ENCODE peak calls at places on chromosomes 5 and 9, in five cellular contexts. C is GM12878, H is HepG2, N is K562, W is endothelial cell of umbilical vein. P is an unnamed sample.
A peak's percentile ranks its signal among the peaks of the same experiment; 100 is the strongest.

GRCh38 chr5:83077662-83078261 is 415 bp downstream of the XRCC4 start:
- DNase-seq in C (no peak), W (no peak), N (peak; percentile 18), H (peak; percentile 64), P (no peak)

GRCh38 chr9:136297016-136297691 is 6.7 kb downstream of the CCDC187 start:
- DNase-seq in H (peak; percentile 89), W (peak; percentile 68), N (no peak), C (no peak), P (no peak)

GRCh38 chr9:111094433-111095421 is 56.5 kb upstream of the LPAR1 start:
- DNase-seq in W (no peak), H (no peak), N (no peak), C (peak; percentile 9), P (peak; percentile 8)

GRCh38 chr9:125544474-125544873 is 162.5 kb downstream of the MAPKAP1 start:
- DNase-seq in H (no peak), C (no peak), W (no peak), N (no peak), P (no peak)

GRCh38 chr5:53109041-53109435 is 519 bp downstream of the MOCS2 start:
- DNase-seq in C (peak; percentile 13), N (no peak), H (peak; percentile 35), W (peak; percentile 49), P (peak; percentile 6)

GRCh38 chr5:135356522-135357318 is 42.3 kb downstream of the MACROH2A1 start:
- DNase-seq in H (no peak), W (peak; percentile 41), N (no peak), C (no peak), P (no peak)

GRCh38 chr5:134143431-134143830 is 28.9 kb downstream of the TCF7 start:
- DNase-seq in N (no peak), C (no peak), H (no peak), W (no peak), P (no peak)

GRCh38 chr5:67416986-67417385 is 220.4 kb upstream of the CD180 start:
- DNase-seq in C (no peak), H (no peak), W (no peak), N (no peak), P (no peak)

GRCh38 chr9:110183208-110184145 is 24.5 kb downstream of the C9orf152 start:
- DNase-seq in W (peak; percentile 74), C (peak; percentile 25), H (peak; percentile 78), N (peak; percentile 66), P (peak; percentile 79)

GRCh38 chr5:134554319-134555222 is 29.1 kb downstream of the JADE2 start:
- DNase-seq in H (no peak), W (peak; percentile 60), C (peak; percentile 82), N (no peak), P (peak; percentile 96)

GRCh38 chr9:15480028-15480427 is 30.7 kb downstream of the PSIP1 start:
- DNase-seq in W (no peak), C (no peak), H (peak; percentile 24), N (no peak), P (no peak)

GRCh38 chr9:15485836-15486678 is 24.7 kb downstream of the PSIP1 start:
- DNase-seq in C (no peak), H (peak; percentile 27), W (peak; percentile 32), N (no peak), P (peak; percentile 23)

GRCh38 chr9:15484802-15485201 is 26.0 kb downstream of the PSIP1 start:
- DNase-seq in C (no peak), W (no peak), N (no peak), H (no peak), P (no peak)

DNA sequence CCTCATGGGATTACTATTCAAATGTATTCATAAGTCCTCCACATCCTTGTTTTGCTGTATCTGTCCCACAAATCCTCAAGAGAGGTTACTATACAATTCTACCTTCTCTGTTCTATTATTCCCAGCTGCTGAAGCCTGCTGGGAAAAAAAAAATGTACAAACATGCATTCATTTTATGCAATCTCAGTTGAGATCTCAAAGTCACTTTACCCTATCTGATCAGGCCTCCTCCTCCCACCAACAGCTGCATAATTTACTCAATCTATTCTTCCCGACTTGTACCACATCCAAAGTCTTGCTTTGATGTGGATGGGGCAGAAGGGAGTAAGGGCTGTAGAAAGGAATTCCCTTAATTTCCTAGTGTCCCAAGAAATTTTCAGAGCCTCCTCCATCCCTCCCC is 28.6 kb downstream of the PSIP1 start:
- DNase-seq in C (no peak), H (no peak), N (no peak), W (no peak), P (no peak)
- TF ChIP-seq MYC in C (no peak), H (no peak), N (no peak), W (no peak), P (no peak)

GRCh38 chr5:169216864-169217263 is 84.1 kb downstream of the SLIT3 start:
- DNase-seq in H (no peak), N (no peak), C (no peak), W (no peak), P (no peak)
- H3K4me2 ChIP-seq in H (no peak overlapping the region), N (no peak overlapping the region), C (no peak overlapping the region), W (no peak overlapping the region), P (no peak overlapping the region)

GRCh38 chr5:1788200-1788599 is 11.4 kb downstream of the MRPL36 start:
- DNase-seq in H (no peak), W (no peak), N (no peak), C (no peak), P (no peak)
- TF ChIP-seq MYC in H (no peak), W (no peak), N (no peak), C (no peak), P (no peak)

DNA sequence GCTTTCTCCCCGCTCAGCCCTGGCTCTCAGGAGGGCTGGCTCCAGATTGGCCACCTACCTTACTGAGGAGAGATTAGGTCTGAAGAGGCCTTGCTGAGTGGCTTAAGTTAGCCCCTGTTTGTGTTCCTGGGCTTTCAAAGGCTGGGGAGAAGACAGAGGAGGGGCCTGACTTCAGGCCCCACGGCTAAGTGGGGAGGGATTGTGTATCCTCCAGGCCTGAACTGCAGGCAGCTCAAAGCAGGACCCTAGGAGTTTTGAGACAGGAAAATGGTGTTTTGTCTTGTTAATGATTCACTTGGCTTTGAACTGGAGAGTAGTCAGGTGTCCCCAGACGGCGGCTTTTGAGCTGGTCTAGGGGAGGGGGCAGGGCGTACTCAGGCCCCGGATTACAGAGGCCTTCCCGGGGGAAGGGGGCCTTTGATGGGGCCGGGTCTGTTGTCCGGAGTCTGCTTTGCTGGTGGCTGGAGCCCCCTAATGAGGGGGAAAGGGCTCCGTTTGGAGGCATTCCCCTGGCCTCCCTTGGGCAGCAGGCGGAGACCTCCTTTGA is 162.0 kb upstream of the SMIM23 start:
- DNase-seq in H (peak; percentile 75), N (no peak), W (no peak), C (no peak), P (no peak)
- H3K4me2 ChIP-seq in H (peak overlapping the region; percentile 81), N (no peak overlapping the region), W (no peak overlapping the region), C (no peak overlapping the region), P (no peak overlapping the region)

DNA sequence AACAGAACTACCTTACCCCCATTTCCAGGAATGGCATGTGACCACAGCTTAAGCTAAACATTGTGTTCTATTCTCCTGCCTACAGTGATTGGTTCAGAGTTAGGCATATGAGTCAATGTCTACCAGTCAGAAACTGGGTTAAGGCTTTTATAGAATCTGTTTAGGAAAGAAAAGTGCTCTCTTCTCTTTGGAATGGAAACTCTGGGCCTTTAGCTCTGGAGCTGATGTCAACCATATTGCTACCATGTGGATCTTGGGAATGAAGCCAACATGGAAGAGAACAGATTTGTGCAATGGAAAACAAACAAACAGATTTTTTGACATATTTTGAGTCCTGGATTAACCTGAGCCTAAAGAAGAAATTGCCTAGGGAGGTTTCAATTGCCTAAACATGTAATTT is 488.9 kb upstream of the TNC start:
- DNase-seq in H (no peak), W (no peak), C (no peak), N (no peak), P (no peak)
- TF ChIP-seq MYC in H (no peak), W (no peak), C (no peak), N (no peak), P (no peak)

GRCh38 chr9:37939575-37940095 is 35.7 kb upstream of the SLC25A51 start:
- DNase-seq in N (no peak), C (no peak), W (no peak), H (peak; percentile 13), P (no peak)

GRCh38 chr9:37936376-37936775 is 32.4 kb upstream of the SLC25A51 start:
- DNase-seq in W (no peak), H (no peak), N (no peak), C (no peak), P (no peak)

GRCh38 chr9:37938121-37938906 is 34.4 kb upstream of the SLC25A51 start:
- DNase-seq in C (no peak), N (peak; percentile 30), W (peak; percentile 90), H (no peak), P (no peak)

GRCh38 chr9:37936965-37937364 is 33.0 kb upstream of the SLC25A51 start:
- DNase-seq in N (peak; percentile 83), H (no peak), W (no peak), C (no peak), P (no peak)

DNA sequence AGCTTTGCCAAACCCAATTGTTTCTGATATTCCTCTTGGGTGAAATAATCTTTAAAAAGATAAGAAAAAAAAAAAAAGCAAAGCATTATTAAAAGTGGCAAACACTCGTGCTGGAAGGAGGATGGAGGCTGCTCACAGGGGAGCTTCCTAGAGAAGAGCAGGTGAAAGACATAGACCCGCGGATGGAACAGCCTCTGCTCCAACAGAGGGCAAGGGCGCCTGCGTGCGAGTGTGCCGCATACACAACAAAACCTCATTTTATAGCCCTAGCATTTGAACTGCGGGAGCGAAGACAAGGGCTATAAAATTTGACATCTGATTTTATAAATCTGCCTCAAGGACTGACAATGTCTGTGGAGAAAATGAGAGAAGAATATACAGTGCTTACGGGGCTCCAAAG is 33.5 kb upstream of the SLC25A51 start:
- DNase-seq in C (no peak), N (no peak), H (no peak), W (no peak), P (no peak)
- H3K4me2 ChIP-seq in C (no peak overlapping the region), N (no peak overlapping the region), H (no peak overlapping the region), W (no peak overlapping the region), P (no peak overlapping the region)

DNA sequence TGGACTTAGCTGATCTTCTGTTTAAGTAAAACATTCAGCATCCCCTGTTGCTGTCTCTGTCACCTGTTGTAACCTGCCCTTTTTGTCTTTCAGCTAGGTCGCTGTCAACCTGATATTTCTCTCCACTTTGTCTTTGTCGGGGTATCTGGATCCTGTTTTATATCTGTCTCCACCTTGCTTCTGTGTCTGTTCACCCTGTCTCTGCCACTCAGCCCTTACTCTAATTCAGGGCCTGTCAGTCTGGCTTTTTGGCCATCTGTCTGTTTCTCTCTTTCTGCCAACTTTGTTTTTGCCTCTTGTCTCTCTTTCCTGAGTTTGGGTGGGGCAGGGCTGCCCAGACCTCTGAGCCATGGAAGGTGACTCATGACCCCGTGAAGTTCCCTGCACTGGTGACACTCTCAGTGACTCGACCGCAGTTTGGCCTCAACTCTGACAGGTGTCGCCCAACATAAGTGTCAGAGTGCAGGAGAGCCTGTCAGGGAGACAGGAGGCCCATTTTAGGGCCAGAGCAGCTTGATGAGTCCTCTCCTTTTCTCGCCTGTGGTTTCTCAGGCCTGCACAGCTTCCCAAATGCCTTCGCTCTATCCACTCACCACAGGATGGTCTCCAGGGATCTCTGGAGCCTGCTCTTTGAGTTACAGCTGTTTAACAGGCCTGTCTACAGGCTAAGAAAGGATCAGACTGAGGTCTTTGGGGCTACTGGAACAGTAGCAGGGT is 864 bp downstream of the ZBTB43 start:
- DNase-seq in N (peak; percentile 69), W (peak; percentile 33), C (peak; percentile 65), H (peak; percentile 81), P (no peak)
- TF ChIP-seq MYC in N (peak; percentile 9), W (no peak), C (no peak), H (no peak), P (no peak)

GRCh38 chr5:109805472-109805871 is 115.7 kb downstream of the MAN2A1 start:
- DNase-seq in C (no peak), W (no peak), H (no peak), N (no peak), P (no peak)
- H3K4me2 ChIP-seq in C (no peak overlapping the region), W (no peak overlapping the region), H (no peak overlapping the region), N (no peak overlapping the region), P (no peak overlapping the region)